ENCODE peak calls at places on chromosomes 5 and 9, in six cellular contexts. A, H, S, U, E and T are unnamed samples.

GRCh38 chr5:158773151-158773550 is 326.6 kb downstream of the EBF1 start:
- DNase-seq in A (no peak), H (peak), S (no peak), U (no peak), E (no peak), T (no peak)

GRCh38 chr9:98977813-98978212 is 34.1 kb downstream of the COL15A1 start:
- DNase-seq in A (no peak), H (no peak), S (peak), U (peak), E (no peak), T (no peak)

GRCh38 chr5:166401391-166401790 is 1890.1 kb upstream of the WWC1 start:
- DNase-seq in A (no peak), H (no peak), S (no peak), U (no peak), E (no peak), T (no peak)

GRCh38 chr5:123429993-123430392 is 6.8 kb upstream of the CEP120 start:
- DNase-seq in A (no peak), H (peak), S (no peak), U (no peak), E (no peak), T (peak)

GRCh38 chr9:115121140-115121710 is 3.3 kb upstream of the TNC start:
- DNase-seq in A (no peak), H (peak), S (no peak), U (no peak), E (no peak), T (peak)

GRCh38 chr5:61790678-61791077 is 458.6 kb downstream of the ZSWIM6 start:
- DNase-seq in A (no peak), H (no peak), S (no peak), U (no peak), E (peak), T (peak)

GRCh38 chr5:43193171-43193951 is 1.3 kb downstream of the NIM1K start:
- DNase-seq in A (peak), H (peak), S (no peak), U (no peak), E (no peak), T (peak)

GRCh38 chr9:34862043-34862442 is 96.0 kb upstream of the PHF24 start:
- DNase-seq in A (no peak), H (no peak), S (no peak), U (no peak), E (no peak), T (no peak)

GRCh38 chr9:93256878-93257807 is 73.2 kb downstream of the WNK2 start:
- DNase-seq in A (no peak), H (no peak), S (peak), U (peak), E (peak), T (no peak)

GRCh38 chr5:93192107-93192506 is 388.9 kb downstream of the NR2F1-AS1 start:
- DNase-seq in A (peak), H (peak), S (no peak), U (no peak), E (no peak), T (peak)

GRCh38 chr9:90037136-90037797 is 432.5 kb downstream of the GADD45G start:
- DNase-seq in A (no peak), H (no peak), S (peak), U (no peak), E (no peak), T (no peak)

GRCh38 chr9:69573666-69574456 is 98.3 kb downstream of the APBA1 start:
- DNase-seq in A (no peak), H (peak), S (no peak), U (no peak), E (no peak), T (peak)

GRCh38 chr5:179530069-179530998 is 20.0 kb upstream of the RUFY1 start:
- DNase-seq in A (no peak), H (peak), S (peak), U (peak), E (peak), T (no peak)

GRCh38 chr5:174058433-174059122 is 13.1 kb downstream of the NSG2 start:
- DNase-seq in A (no peak), H (no peak), S (no peak), U (no peak), E (no peak), T (no peak)

GRCh38 chr5:37723147-37723961 is 116.5 kb downstream of the GDNF start:
- DNase-seq in A (no peak), H (peak), S (no peak), U (peak), E (no peak), T (peak)

GRCh38 chr5:109411627-109412026 is 1.9 kb upstream of the PJA2 start:
- DNase-seq in A (no peak), H (peak), S (no peak), U (no peak), E (no peak), T (peak)

GRCh38 chr9:78971505-78971904 is 600.3 kb upstream of the TLE4 start:
- DNase-seq in A (no peak), H (no peak), S (no peak), U (no peak), E (no peak), T (no peak)

GRCh38 chr5:148687427-148687826 is 33.1 kb upstream of the HTR4 start:
- DNase-seq in A (peak), H (peak), S (no peak), U (no peak), E (no peak), T (peak)

GRCh38 chr9:97501972-97502221 is 431 bp downstream of the TMOD1 start:
- DNase-seq in A (no peak), H (no peak), S (no peak), U (no peak), E (no peak), T (no peak)

GRCh38 chr5:126003309-126003708 is 419.9 kb upstream of the GRAMD2B start:
- DNase-seq in A (no peak), H (peak), S (no peak), U (no peak), E (peak), T (no peak)

GRCh38 chr9:33192493-33193245 is 25.5 kb upstream of the B4GALT1 start:
- DNase-seq in A (no peak), H (no peak), S (no peak), U (no peak), E (no peak), T (no peak)

GRCh38 chr9:133463234-133463863 is 3.6 kb downstream of the CACFD1 start:
- DNase-seq in A (no peak), H (no peak), S (no peak), U (no peak), E (no peak), T (peak)

GRCh38 chr5:177035982-177036381 is 13.5 kb downstream of the ZNF346 start:
- DNase-seq in A (no peak), H (peak), S (no peak), U (no peak), E (no peak), T (no peak)

GRCh38 chr9:22041792-22042191 is 32.7 kb upstream of the CDKN2B start:
- DNase-seq in A (no peak), H (peak), S (no peak), U (no peak), E (peak), T (peak)

GRCh38 chr5:132839426-132840301 is 9.2 kb upstream of the SHROOM1 start:
- DNase-seq in A (no peak), H (peak), S (no peak), U (no peak), E (no peak), T (peak)

GRCh38 chr5:80238778-80239679 is 16.8 kb downstream of the SERINC5 start:
- DNase-seq in A (no peak), H (peak), S (no peak), U (peak), E (peak), T (no peak)

GRCh38 chr5:94983861-94984535 is 300.9 kb downstream of the MCTP1 start:
- DNase-seq in A (no peak), H (peak), S (no peak), U (no peak), E (no peak), T (peak)

DNA sequence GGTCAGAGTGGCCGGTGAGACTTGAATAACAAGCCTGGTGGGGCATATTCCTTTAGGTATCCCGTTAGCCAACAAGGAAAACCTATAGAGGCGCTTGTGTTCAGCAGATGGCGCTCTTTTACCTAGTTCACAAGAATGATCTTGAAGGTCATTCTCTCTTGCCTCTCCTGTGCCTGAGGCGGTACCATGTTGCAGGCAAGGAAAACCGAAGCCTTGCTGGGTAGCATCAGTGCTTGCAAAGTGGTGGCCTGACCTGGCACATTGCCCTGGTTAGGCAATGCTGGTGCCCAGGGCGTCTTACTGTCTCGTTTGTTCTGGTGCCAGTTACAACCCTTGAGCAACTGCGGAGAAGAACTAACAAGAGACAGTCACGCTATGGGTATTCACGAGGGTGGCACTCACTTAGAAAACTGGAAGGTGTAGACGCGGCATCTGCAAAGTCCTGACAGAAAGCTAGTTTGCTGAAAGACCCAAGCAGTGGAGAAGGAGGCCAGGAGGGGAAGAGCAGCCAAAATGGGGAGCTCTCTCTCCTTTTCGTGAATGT is 56.7 kb downstream of the AOPEP start:
- DNase-seq in A (peak), H (peak), S (peak), U (peak), E (peak), T (peak)
- H3K4me3 ChIP-seq in A (no peak), H (no peak), S (no peak), U (no peak), E (no peak), T (no peak)

GRCh38 chr9:131754846-131755245 is 15.0 kb upstream of the RAPGEF1 start:
- DNase-seq in A (no peak), H (no peak), S (no peak), U (no peak), E (no peak), T (no peak)
- TF ChIP-seq CTCF in A (no peak), H (no peak), S (no peak), U (no peak), E (no peak), T (no peak)

GRCh38 chr5:11234501-11234911 is 473.5 kb upstream of the DAP start:
- DNase-seq in A (no peak), H (no peak), S (no peak), U (no peak), E (no peak), T (no peak)
- H3K4me3 ChIP-seq in A (no peak), H (no peak), S (no peak), U (no peak), E (no peak), T (no peak)

GRCh38 chr5:41118177-41118576 is 47.0 kb upstream of the MROH2B start:
- DNase-seq in A (no peak), H (no peak), S (no peak), U (no peak), E (no peak), T (no peak)
- TF ChIP-seq CTCF in A (no peak), H (no peak), S (no peak), U (no peak), E (no peak), T (no peak)

GRCh38 chr9:130593020-130593419 is 13.6 kb downstream of the FUBP3 start:
- DNase-seq in A (no peak), H (no peak), S (no peak), U (no peak), E (no peak), T (no peak)
- H3K4me3 ChIP-seq in A (no peak), H (no peak), S (no peak), U (no peak), E (no peak), T (no peak)

GRCh38 chr9:130058154-130058553 is 4.4 kb downstream of the GPR107 start:
- DNase-seq in A (no peak), H (no peak), S (no peak), U (no peak), E (no peak), T (no peak)
- TF ChIP-seq CTCF in A (no peak), H (peak), S (peak), U (no peak), E (no peak), T (peak)